ENCODE peak calls at places on chromosome 14, in ten cellular contexts. M is MG63; F is GM18507; A is HS-27A; W is WTC11; N is stimulated activated CD4-positive, alpha-beta T cell treated with anti-CD3 and anti-CD28 coated beads, Interleukin-2, amount 100 ng/mL, for 48 hours; X is activated CD4-positive, alpha-beta T cell treated with anti-CD3 and anti-CD28 coated beads for 4 hours; U is effector memory CD4-positive, alpha-beta T cell; O is CD8-positive, alpha-beta T cell; P is small intestine. T is an unnamed sample.

GRCh38 chr14:61153436-61153835 is 127.7 kb downstream of the TMEM30B start:
- DNase-seq in M (no peak), F (no peak), A (no peak), W (peak; percentile 27), N (no peak), X (no peak), U (no peak), O (no peak), P (no peak), T (no peak)

GRCh38 chr14:96902004-96902403 is 104.8 kb downstream of the VRK1 start:
- DNase-seq in M (no peak), F (no peak), A (no peak), W (no peak), N (no peak), X (no peak), U (no peak), O (peak; percentile 37), P (no peak), T (no peak)

GRCh38 chr14:61219673-61220072 is 61.5 kb downstream of the TMEM30B start:
- DNase-seq in M (no peak), F (no peak), A (no peak), W (no peak), N (no peak), X (no peak), U (no peak), O (no peak), P (no peak), T (no peak)

GRCh38 chr14:101009531-101009930 is 106.0 kb upstream of the RTL1 start:
- DNase-seq in M (no peak), F (no peak), A (no peak), W (no peak), N (no peak), X (no peak), U (no peak), O (no peak), P (no peak), T (no peak)

GRCh38 chr14:52076334-52076733 is 7.5 kb upstream of the NID2 start:
- DNase-seq in M (peak; percentile 79), F (no peak), A (no peak), W (no peak), N (no peak), X (no peak), U (no peak), O (no peak), P (no peak), T (no peak)

GRCh38 chr14:45743884-45744283 is 490.9 kb upstream of the MIS18BP1 start:
- DNase-seq in M (no peak), F (no peak), A (no peak), W (no peak), N (no peak), X (no peak), U (no peak), O (no peak), P (no peak), T (no peak)

GRCh38 chr14:39230416-39230815 is 3.3 kb upstream of the MIA2 start:
- DNase-seq in M (no peak), F (no peak), A (no peak), W (no peak), N (no peak), X (no peak), U (no peak), O (no peak), P (no peak), T (no peak)

GRCh38 chr14:104428860-104429259 is 150.7 kb upstream of the C14orf180 start:
- DNase-seq in M (no peak), F (no peak), A (no peak), W (no peak), N (no peak), X (no peak), U (no peak), O (no peak), P (no peak), T (no peak)

GRCh38 chr14:98578204-98578603 is 693.8 kb downstream of the BCL11B start:
- DNase-seq in M (no peak), F (no peak), A (no peak), W (no peak), N (no peak), X (no peak), U (no peak), O (no peak), P (no peak), T (no peak)

GRCh38 chr14:69696633-69697557 is 70.0 kb upstream of the SRSF5 start:
- DNase-seq in M (no peak), F (no peak), A (no peak), W (no peak), N (no peak), X (peak; percentile 43), U (no peak), O (no peak), P (peak; percentile 29), T (peak; percentile 91)

GRCh38 chr14:26522985-26523384 is 74.8 kb downstream of the NOVA1 start:
- DNase-seq in M (no peak), F (no peak), A (no peak), W (no peak), N (no peak), X (no peak), U (no peak), O (no peak), P (no peak), T (no peak)

GRCh38 chr14:104743461-104744380 is 9.2 kb upstream of the SIVA1 start:
- DNase-seq in M (peak; percentile 57), F (no peak), A (no peak), W (no peak), N (no peak), X (no peak), U (no peak), O (no peak), P (no peak), T (no peak)

GRCh38 chr14:28751467-28752058 is 15.0 kb upstream of the FOXG1 start:
- DNase-seq in M (peak; percentile 29), F (no peak), A (peak; percentile 65), W (peak; percentile 50), N (peak; percentile 15), X (no peak), U (no peak), O (no peak), P (peak; percentile 54), T (peak; percentile 24)

GRCh38 chr14:34874386-34875030 is 652 bp downstream of the BAZ1A start:
- DNase-seq in M (peak; percentile 39), F (peak; percentile 11), A (peak; percentile 30), W (peak; percentile 63), N (peak; percentile 55), X (peak; percentile 43), U (peak; percentile 9), O (peak; percentile 72), P (peak; percentile 51), T (peak; percentile 78)

GRCh38 chr14:31229638-31230229 is 22.1 kb upstream of the HECTD1 start:
- DNase-seq in M (peak; percentile 88), F (no peak), A (peak; percentile 20), W (no peak), N (no peak), X (no peak), U (no peak), O (no peak), P (peak; percentile 99), T (peak; percentile 96)

GRCh38 chr14:54556535-54556934 is 10.4 kb upstream of the SAMD4A start:
- DNase-seq in M (no peak), F (no peak), A (no peak), W (peak; percentile 31), N (no peak), X (no peak), U (no peak), O (no peak), P (no peak), T (no peak)

GRCh38 chr14:53218161-53218560 is 65.0 kb upstream of the DDHD1 start:
- DNase-seq in M (no peak), F (no peak), A (no peak), W (no peak), N (no peak), X (no peak), U (no peak), O (no peak), P (no peak), T (no peak)

GRCh38 chr14:75440733-75441474 is 13.1 kb downstream of the JDP2 start:
- DNase-seq in M (peak; percentile 47), F (no peak), A (no peak), W (no peak), N (no peak), X (no peak), U (no peak), O (no peak), P (no peak), T (no peak)

T was measured in erythroblast.